ENCODE peak calls at places on chromosomes 16 and 17, in four cellular contexts. Z, O, N and G are unnamed samples.
A peak's percentile ranks its signal among the peaks of the same experiment; 100 is the strongest.

GRCh38 chr16:65989861-65990260 is 376.6 kb upstream of the CDH5 start:
- DNase-seq in Z (no peak), O (no peak), N (no peak), G (no peak)

GRCh38 chr17:9668532-9668931 is 23.2 kb downstream of the USP43 start:
- DNase-seq in Z (no peak), O (no peak), N (peak; percentile 91), G (no peak)

GRCh38 chr16:10031473-10031872 is 150.8 kb downstream of the GRIN2A start:
- DNase-seq in Z (no peak), O (no peak), N (no peak), G (no peak)

GRCh38 chr16:588639-588888 is 1.3 kb upstream of the RAB40C start:
- DNase-seq in Z (no peak), O (peak; percentile 82), N (peak; percentile 44), G (no peak)

GRCh38 chr16:31260136-31260931 is 559 bp downstream of the ITGAM start:
- DNase-seq in Z (no peak), O (no peak), N (no peak), G (no peak)

GRCh38 chr16:15854906-15855703 is 1.7 kb downstream of the MYH11 start:
- DNase-seq in Z (no peak), O (no peak), N (no peak), G (no peak)

GRCh38 chr16:83513006-83513755 is 294.6 kb upstream of the HSBP1 start:
- DNase-seq in Z (no peak), O (no peak), N (peak; percentile 67), G (no peak)

GRCh38 chr17:82985973-82986372 is 93.4 kb upstream of the METRNL start:
- DNase-seq in Z (no peak), O (peak; percentile 40), N (no peak), G (no peak)

GRCh38 chr16:73057369-73058210 is 9.7 kb upstream of the ZFHX3 start:
- DNase-seq in Z (peak; percentile 84), O (peak; percentile 82), N (no peak), G (no peak)

GRCh38 chr17:38705803-38706624 is 941 bp downstream of the MLLT6 start:
- DNase-seq in Z (peak; percentile 79), O (peak; percentile 50), N (peak; percentile 51), G (peak; percentile 38)

GRCh38 chr17:14756469-14756868 is 455.6 kb downstream of the HS3ST3B1 start:
- DNase-seq in Z (no peak), O (peak; percentile 56), N (no peak), G (no peak)

GRCh38 chr16:67430504-67431076 is 331 bp upstream of the HSD11B2 start:
- DNase-seq in Z (peak; percentile 79), O (peak; percentile 60), N (peak; percentile 23), G (peak; percentile 82)

GRCh38 chr17:8439681-8440080 is 4.0 kb downstream of the NDEL1 start:
- DNase-seq in Z (no peak), O (no peak), N (no peak), G (no peak)
- TF ChIP-seq CTCF in Z (no peak), O (no peak), N (no peak), G (no peak)

GRCh38 chr16:27980076-27980775 is 83.3 kb downstream of the GSG1L start:
- DNase-seq in Z (no peak), O (no peak), N (no peak), G (no peak)
- TF ChIP-seq CTCF in Z (no peak), O (no peak), N (no peak), G (no peak)

GRCh38 chr16:87877942-87878507 is 8.7 kb upstream of the SLC7A5 start:
- DNase-seq in Z (no peak), O (no peak), N (no peak), G (no peak)
- TF ChIP-seq CTCF in Z (no peak), O (no peak), N (no peak), G (no peak)

GRCh38 chr17:4539025-4539424 is 16.2 kb downstream of the MYBBP1A start:
- DNase-seq in Z (peak; percentile 57), O (no peak), N (no peak), G (no peak)
- TF ChIP-seq CTCF in Z (no peak), O (no peak), N (no peak), G (no peak)